ENCODE peak calls at places on chromosomes 3 and 15, in four cellular contexts. H is germinal center; W is AG10803; N is activated naive CD8-positive, alpha-beta T cell treated with anti-CD3 and anti-CD28 coated beads, Interleukin-2, amount 50 U/mL, for 24 hours. I is an unnamed sample.

GRCh38 chr15:67076147-67076843 is 10.9 kb downstream of the SMAD3 start:
- DNase-seq in H (peak; percentile 59), W (no peak), N (no peak), I (no peak)

GRCh38 chr3:106265704-106266103 is 396.9 kb upstream of the CBLB start:
- DNase-seq in H (no peak), W (no peak), N (no peak), I (no peak)

GRCh38 chr3:16550676-16551341 is 37.3 kb upstream of the RFTN1 start:
- DNase-seq in H (peak; percentile 71), W (peak; percentile 87), N (peak; percentile 77), I (peak; percentile 37)

GRCh38 chr3:170614214-170614966 is 28.5 kb upstream of the SLC7A14 start:
- DNase-seq in H (no peak), W (peak; percentile 87), N (no peak), I (peak; percentile 75)

GRCh38 chr3:66236281-66236680 is 15.5 kb downstream of the SLC25A26 start:
- DNase-seq in H (no peak), W (peak; percentile 4), N (no peak), I (no peak)

GRCh38 chr15:58839485-58839884 is 68.4 kb downstream of the MINDY2 start:
- DNase-seq in H (peak; percentile 9), W (peak; percentile 3), N (no peak), I (no peak)

GRCh38 chr15:36742696-36743095 is 163.3 kb downstream of the CDIN1 start:
- DNase-seq in H (no peak), W (no peak), N (no peak), I (no peak)

GRCh38 chr3:45603226-45603625 is 8.7 kb downstream of the LIMD1 start:
- DNase-seq in H (no peak), W (no peak), N (no peak), I (no peak)

GRCh38 chr15:29896062-29896461 is 73.8 kb upstream of the TJP1 start:
- DNase-seq in H (no peak), W (no peak), N (no peak), I (no peak)

GRCh38 chr15:96181873-96182301 is 148.6 kb upstream of the NR2F2 start:
- DNase-seq in H (no peak), W (peak; percentile 97), N (no peak), I (peak; percentile 62)

I was measured in retinal pigment epithelial cell.